ENCODE peak calls at places on chromosomes 7 and 10, in five cellular contexts. One of them, this sample, is unnamed.

GRCh38 chr10:116667484-116667883 is 46.7 kb downstream of the PNLIPRP2 start:
- DNase-seq in K562: no peak
- DNase-seq in HepG2: no peak
- DNase-seq in SK-N-SH: no peak
- DNase-seq in GM12878: no peak
- DNase-seq in this sample: no peak

GRCh38 chr10:89414879-89415821 is 782 bp downstream of the IFIT5 start:
- DNase-seq in K562: no peak
- DNase-seq in HepG2: no peak
- DNase-seq in SK-N-SH: peak
- DNase-seq in GM12878: no peak
- DNase-seq in this sample: no peak

GRCh38 chr7:33447980-33448379 is 318.6 kb downstream of the BBS9 start:
- DNase-seq in K562: no peak
- DNase-seq in HepG2: no peak
- DNase-seq in SK-N-SH: no peak
- DNase-seq in GM12878: no peak
- DNase-seq in this sample: no peak

GRCh38 chr10:68096913-68097509 is 12.3 kb upstream of the MYPN start:
- DNase-seq in K562: no peak
- DNase-seq in HepG2: no peak
- DNase-seq in SK-N-SH: no peak
- DNase-seq in GM12878: no peak
- DNase-seq in this sample: no peak

GRCh38 chr10:24428410-24428782 is 219.5 kb downstream of the KIAA1217 start:
- DNase-seq in K562: no peak
- DNase-seq in HepG2: no peak
- DNase-seq in SK-N-SH: no peak
- DNase-seq in GM12878: no peak
- DNase-seq in this sample: no peak

GRCh38 chr7:67856046-67856445 is 859.4 kb downstream of the TYW1 start:
- DNase-seq in K562: no peak
- DNase-seq in HepG2: no peak
- DNase-seq in SK-N-SH: no peak
- DNase-seq in GM12878: no peak
- DNase-seq in this sample: no peak

GRCh38 chr7:68005992-68006391 is 1009.4 kb downstream of the TYW1 start:
- DNase-seq in K562: no peak
- DNase-seq in HepG2: no peak
- DNase-seq in SK-N-SH: no peak
- DNase-seq in GM12878: no peak
- DNase-seq in this sample: no peak

GRCh38 chr10:97498841-97499560 is at the start of gene UBTD1:
- DNase-seq in K562: peak
- DNase-seq in HepG2: peak
- DNase-seq in SK-N-SH: peak
- DNase-seq in GM12878: no peak
- DNase-seq in this sample: no peak

GRCh38 chr10:77350134-77350533 is 287.5 kb downstream of the KCNMA1 start:
- DNase-seq in K562: no peak
- DNase-seq in HepG2: no peak
- DNase-seq in SK-N-SH: no peak
- DNase-seq in GM12878: no peak
- DNase-seq in this sample: no peak

GRCh38 chr7:141161550-141161949 is 87.7 kb downstream of the TMEM178B start:
- DNase-seq in K562: no peak
- DNase-seq in HepG2: no peak
- DNase-seq in SK-N-SH: no peak
- DNase-seq in GM12878: no peak
- DNase-seq in this sample: no peak

GRCh38 chr10:132291826-132292225 is 15.9 kb downstream of the STK32C start:
- DNase-seq in K562: no peak
- DNase-seq in HepG2: no peak
- DNase-seq in SK-N-SH: no peak
- DNase-seq in GM12878: no peak
- DNase-seq in this sample: no peak

GRCh38 chr7:159083698-159084068 is 61.0 kb downstream of the VIPR2 start:
- DNase-seq in K562: no peak
- DNase-seq in HepG2: no peak
- DNase-seq in SK-N-SH: no peak
- DNase-seq in GM12878: no peak
- DNase-seq in this sample: no peak

GRCh38 chr7:27640914-27641570 is 21.6 kb downstream of the HIBADH start:
- DNase-seq in K562: no peak
- DNase-seq in HepG2: peak
- DNase-seq in SK-N-SH: no peak
- DNase-seq in GM12878: no peak
- DNase-seq in this sample: no peak

GRCh38 chr10:90920986-90921643 is at the start of gene ANKRD1:
- DNase-seq in K562: no peak
- DNase-seq in HepG2: peak
- DNase-seq in SK-N-SH: no peak
- DNase-seq in GM12878: no peak
- DNase-seq in this sample: no peak
- TF ChIP-seq GABPA in K562: no peak
- TF ChIP-seq GABPA in HepG2: no peak
- TF ChIP-seq GABPA in SK-N-SH: no peak
- TF ChIP-seq GABPA in GM12878: no peak
- TF ChIP-seq GABPA in this sample: no peak

GRCh38 chr10:69872326-69872725 is 70.6 kb downstream of the COL13A1 start:
- DNase-seq in K562: no peak
- DNase-seq in HepG2: no peak
- DNase-seq in SK-N-SH: peak
- DNase-seq in GM12878: no peak
- DNase-seq in this sample: no peak

GRCh38 chr10:69869291-69869841 is 67.7 kb downstream of the COL13A1 start:
- DNase-seq in K562: no peak
- DNase-seq in HepG2: no peak
- DNase-seq in SK-N-SH: peak
- DNase-seq in GM12878: no peak
- DNase-seq in this sample: no peak

GRCh38 chr10:69870591-69870990 is 68.9 kb downstream of the COL13A1 start:
- DNase-seq in K562: no peak
- DNase-seq in HepG2: no peak
- DNase-seq in SK-N-SH: no peak
- DNase-seq in GM12878: no peak
- DNase-seq in this sample: no peak

GRCh38 chr10:69873141-69873540 is 71.4 kb downstream of the COL13A1 start:
- DNase-seq in K562: no peak
- DNase-seq in HepG2: no peak
- DNase-seq in SK-N-SH: no peak
- DNase-seq in GM12878: no peak
- DNase-seq in this sample: no peak

DNA sequence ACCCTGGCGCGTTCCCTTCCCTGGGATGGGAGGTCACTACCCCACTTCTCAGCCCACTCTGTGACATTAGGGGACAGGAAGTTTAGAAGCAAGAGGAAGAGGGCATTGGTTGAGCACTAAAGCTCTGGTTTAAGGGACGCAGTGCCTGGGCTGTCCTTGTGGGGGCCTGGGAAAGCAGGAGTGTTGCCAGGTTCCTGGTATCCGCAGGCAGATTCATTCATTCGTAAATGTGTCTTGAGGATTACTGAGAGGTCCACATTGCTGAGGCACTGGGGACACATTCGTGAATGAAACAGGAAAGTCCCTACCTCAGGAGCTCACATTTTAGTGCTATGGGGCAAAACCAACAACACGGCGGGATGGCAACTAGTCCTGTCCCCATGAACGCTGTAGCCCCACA is 69.4 kb downstream of the COL13A1 start:
- DNase-seq in K562: no peak
- DNase-seq in HepG2: no peak
- DNase-seq in SK-N-SH: no peak
- DNase-seq in GM12878: no peak
- DNase-seq in this sample: no peak
- TF ChIP-seq GABPA in K562: no peak
- TF ChIP-seq GABPA in HepG2: no peak
- TF ChIP-seq GABPA in SK-N-SH: no peak
- TF ChIP-seq GABPA in GM12878: no peak
- TF ChIP-seq GABPA in this sample: no peak

GRCh38 chr7:152465118-152465387 is 29.2 kb upstream of the KMT2C start:
- DNase-seq in K562: no peak
- DNase-seq in HepG2: no peak
- DNase-seq in SK-N-SH: no peak
- DNase-seq in GM12878: no peak
- DNase-seq in this sample: no peak

GRCh38 chr7:152464312-152465117 is 28.7 kb upstream of the KMT2C start:
- DNase-seq in K562: peak
- DNase-seq in HepG2: peak
- DNase-seq in SK-N-SH: peak
- DNase-seq in GM12878: no peak
- DNase-seq in this sample: peak

GRCh38 chr7:152463714-152464311 is 28.0 kb upstream of the KMT2C start:
- DNase-seq in K562: peak
- DNase-seq in HepG2: peak
- DNase-seq in SK-N-SH: peak
- DNase-seq in GM12878: peak
- DNase-seq in this sample: peak

GRCh38 chr7:152462995-152463713 is 27.4 kb upstream of the KMT2C start:
- DNase-seq in K562: no peak
- DNase-seq in HepG2: no peak
- DNase-seq in SK-N-SH: no peak
- DNase-seq in GM12878: no peak
- DNase-seq in this sample: no peak

GRCh38 chr7:152459724-152460251 is 24.0 kb upstream of the KMT2C start:
- DNase-seq in K562: no peak
- DNase-seq in HepG2: no peak
- DNase-seq in SK-N-SH: peak
- DNase-seq in GM12878: no peak
- DNase-seq in this sample: peak
- TF ChIP-seq GABPA in K562: peak
- TF ChIP-seq GABPA in HepG2: no peak
- TF ChIP-seq GABPA in SK-N-SH: no peak
- TF ChIP-seq GABPA in GM12878: no peak
- TF ChIP-seq GABPA in this sample: no peak

GRCh38 chr7:103824251-103824650 is 165.2 kb downstream of the RELN start:
- DNase-seq in K562: no peak
- DNase-seq in HepG2: no peak
- DNase-seq in SK-N-SH: no peak
- DNase-seq in GM12878: no peak
- DNase-seq in this sample: no peak

GRCh38 chr7:103823084-103823483 is 166.4 kb downstream of the RELN start:
- DNase-seq in K562: no peak
- DNase-seq in HepG2: no peak
- DNase-seq in SK-N-SH: no peak
- DNase-seq in GM12878: no peak
- DNase-seq in this sample: no peak

DNA sequence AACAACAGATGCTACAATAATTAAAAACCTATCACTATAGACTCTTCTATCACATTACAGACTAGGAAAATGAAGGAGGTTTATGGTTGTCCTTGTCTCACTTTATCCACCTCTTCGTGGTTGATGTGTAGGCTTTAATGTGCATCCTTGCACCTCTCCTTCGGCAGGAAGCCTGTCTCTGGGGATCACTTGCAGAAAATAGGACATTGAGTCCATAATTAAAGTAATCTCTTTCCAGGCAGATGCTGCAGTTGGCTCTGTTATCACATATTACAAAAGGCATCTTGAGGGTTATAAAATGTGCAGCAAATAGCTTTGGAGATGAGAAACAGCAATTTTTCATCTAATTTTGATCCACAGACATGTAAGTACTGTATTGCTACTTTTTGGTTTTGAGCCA is 168.4 kb downstream of the RELN start:
- DNase-seq in K562: no peak
- DNase-seq in HepG2: no peak
- DNase-seq in SK-N-SH: no peak
- DNase-seq in GM12878: no peak
- DNase-seq in this sample: no peak
- TF ChIP-seq GABPA in K562: no peak
- TF ChIP-seq GABPA in HepG2: no peak
- TF ChIP-seq GABPA in SK-N-SH: no peak
- TF ChIP-seq GABPA in GM12878: no peak
- TF ChIP-seq GABPA in this sample: no peak

GRCh38 chr10:86521620-86522384 is at the start of gene WAPL:
- DNase-seq in K562: peak
- DNase-seq in HepG2: peak
- DNase-seq in SK-N-SH: peak
- DNase-seq in GM12878: peak
- DNase-seq in this sample: peak

GRCh38 chr10:86522385-86522855 is 828 bp upstream of the WAPL start:
- DNase-seq in K562: no peak
- DNase-seq in HepG2: no peak
- DNase-seq in SK-N-SH: no peak
- DNase-seq in GM12878: no peak
- DNase-seq in this sample: no peak

GRCh38 chr10:86523348-86523747 is 1.8 kb upstream of the WAPL start:
- DNase-seq in K562: peak
- DNase-seq in HepG2: peak
- DNase-seq in SK-N-SH: peak
- DNase-seq in GM12878: no peak
- DNase-seq in this sample: no peak

GRCh38 chr10:86518781-86519180 is 2.8 kb downstream of the WAPL start:
- DNase-seq in K562: no peak
- DNase-seq in HepG2: no peak
- DNase-seq in SK-N-SH: no peak
- DNase-seq in GM12878: no peak
- DNase-seq in this sample: no peak

DNA sequence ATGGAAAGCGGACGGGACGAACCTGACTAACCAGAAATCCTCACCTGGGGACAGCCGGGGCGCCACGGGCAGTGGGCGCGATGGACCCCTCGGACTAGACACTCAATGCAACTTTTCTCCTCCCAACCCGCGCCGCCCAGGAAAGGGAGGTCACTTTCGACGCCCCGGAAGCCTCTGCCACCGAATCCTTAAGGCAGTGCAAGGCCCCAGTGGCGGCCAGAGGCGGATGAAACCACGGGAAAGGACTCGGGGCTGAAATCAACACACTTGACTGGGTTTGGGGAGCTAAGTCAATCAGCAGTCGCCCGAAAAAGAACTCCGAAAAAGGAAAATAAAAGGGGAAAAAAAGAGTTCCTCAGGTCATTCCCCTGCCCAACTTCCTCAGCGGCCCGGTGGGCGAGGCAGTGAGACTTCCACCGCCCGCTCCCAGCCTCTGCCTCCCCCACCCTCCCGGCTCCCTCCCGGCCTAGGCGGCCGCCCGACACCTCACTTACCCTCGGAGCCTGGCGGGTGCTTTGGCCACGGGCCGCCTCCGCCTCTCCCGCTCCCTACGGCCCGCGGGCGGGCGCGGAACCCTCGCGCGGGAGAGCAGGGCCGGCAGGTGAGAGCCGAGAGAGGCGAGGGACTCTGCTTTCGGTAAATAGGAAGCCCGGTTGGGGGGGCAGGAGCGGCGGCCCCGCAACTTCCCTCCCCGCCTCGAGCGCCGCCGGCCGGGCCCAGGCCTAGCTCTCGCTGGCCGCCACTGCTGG is 547 bp downstream of the WAPL start:
- DNase-seq in K562: peak
- DNase-seq in HepG2: peak
- DNase-seq in SK-N-SH: peak
- DNase-seq in GM12878: no peak
- DNase-seq in this sample: peak
- TF ChIP-seq GABPA in K562: peak
- TF ChIP-seq GABPA in HepG2: peak
- TF ChIP-seq GABPA in SK-N-SH: peak
- TF ChIP-seq GABPA in GM12878: no peak
- TF ChIP-seq GABPA in this sample: no peak

This sample was measured in HL-60.